ENCODE peak calls at places on chromosomes 16 and 17, in eight cellular contexts. A, J, Y, B, Q, F, W and T are unnamed samples.

GRCh38 chr16:77236063-77236511 is 36.9 kb downstream of the SYCE1L start:
- DNase-seq in A (peak), J (peak), Y (peak), B (peak), Q (peak), F (no peak), W (peak), T (peak)

GRCh38 chr17:48748728-48749566 is 20.4 kb upstream of the HOXB13 start:
- DNase-seq in A (no peak), J (no peak), Y (no peak), B (no peak), Q (no peak), F (no peak), W (no peak), T (no peak)

GRCh38 chr17:35294756-35295155 is 51.9 kb downstream of the SLFN5 start:
- DNase-seq in A (no peak), J (no peak), Y (no peak), B (no peak), Q (no peak), F (no peak), W (no peak), T (no peak)

GRCh38 chr17:17348872-17349723 is 45.9 kb downstream of the NT5M start:
- DNase-seq in A (no peak), J (no peak), Y (no peak), B (no peak), Q (no peak), F (no peak), W (no peak), T (no peak)

GRCh38 chr16:83727018-83727417 is 80.8 kb upstream of the HSBP1 start:
- DNase-seq in A (no peak), J (no peak), Y (no peak), B (peak), Q (no peak), F (no peak), W (no peak), T (no peak)

GRCh38 chr16:677306-678190 is 2.1 kb downstream of the RHBDL1 start:
- DNase-seq in A (no peak), J (peak), Y (no peak), B (no peak), Q (no peak), F (no peak), W (no peak), T (no peak)

GRCh38 chr17:27907976-27908558 is 14.9 kb upstream of the LYRM9 start:
- DNase-seq in A (no peak), J (no peak), Y (no peak), B (no peak), Q (no peak), F (no peak), W (no peak), T (no peak)

GRCh38 chr16:4136229-4136813 is 20.1 kb upstream of the ADCY9 start:
- DNase-seq in A (no peak), J (peak), Y (no peak), B (no peak), Q (no peak), F (peak), W (peak), T (no peak)

GRCh38 chr17:47785538-47786123 is 36.0 kb downstream of the OSBPL7 start:
- DNase-seq in A (no peak), J (no peak), Y (no peak), B (no peak), Q (peak), F (no peak), W (no peak), T (no peak)

GRCh38 chr17:41684050-41684449 is 4.6 kb upstream of the EIF1 start:
- DNase-seq in A (no peak), J (no peak), Y (no peak), B (no peak), Q (no peak), F (no peak), W (no peak), T (no peak)

GRCh38 chr16:22375117-22375962 is 921 bp upstream of the CDR2 start:
- DNase-seq in A (no peak), J (no peak), Y (peak), B (no peak), Q (peak), F (no peak), W (no peak), T (no peak)

GRCh38 chr17:18988546-18989173 is 15.9 kb downstream of the FAM83G start:
- DNase-seq in A (no peak), J (no peak), Y (no peak), B (no peak), Q (no peak), F (no peak), W (no peak), T (no peak)